ENCODE peak calls at places on chromosomes 13 and 19, in nine cellular contexts. F is adipocyte; L is GM18507; N is CD4-positive, CD25-positive, alpha-beta regulatory T cell; X is activated naive CD4-positive, alpha-beta T cell; D is aorta; H is ELR; Z is activated T-helper 2 cell treated with anti-CD3 and anti-CD28 coated beads, Interferon-gamma antibody, Interleukin-2, Interleukin-4, amounts not matched to agents 10 μg/mL and 5 μg/mL and 100 μg/mL, durations not matched to agents 14 hours and 24 hours and 36 hours; C is BE2C. O is an unnamed sample.
A peak's percentile ranks its signal among the peaks of the same experiment; 100 is the strongest.

GRCh38 chr13:37656247-37656940 is 57.8 kb upstream of the POSTN start:
- DNase-seq in L (no peak), H (peak; percentile 98), Z (no peak), X (no peak), F (peak; percentile 80), D (no peak), N (no peak), C (no peak), O (no peak)

GRCh38 chr13:51802601-51803000 is 1.4 kb downstream of the DHRS12 start:
- DNase-seq in F (no peak), N (no peak), Z (no peak), D (no peak), L (no peak), X (no peak), H (no peak), C (no peak), O (no peak)

GRCh38 chr13:51212808-51213728 is 9.1 kb upstream of the FAM124A start:
- DNase-seq in D (no peak), F (no peak), X (no peak), N (no peak), Z (no peak), C (no peak), H (no peak), L (no peak), O (no peak)

GRCh38 chr13:85031771-85032170 is 767.4 kb downstream of the SLITRK6 start:
- DNase-seq in X (no peak), F (no peak), Z (no peak), N (no peak), D (no peak), H (no peak), L (no peak), C (no peak), O (no peak)

GRCh38 chr19:18543814-18544475 is 572 bp upstream of the FKBP8 start:
- DNase-seq in F (peak; percentile 57), H (peak; percentile 82), L (peak; percentile 69), C (peak; percentile 63), Z (peak; percentile 80), X (no peak), D (no peak), N (peak; percentile 62), O (peak; percentile 81)

GRCh38 chr19:17775245-17775927 is 19.6 kb upstream of the B3GNT3 start:
- DNase-seq in X (no peak), F (peak; percentile 57), N (no peak), D (no peak), Z (no peak), L (no peak), H (peak; percentile 72), C (peak; percentile 80), O (no peak)

GRCh38 chr19:38031423-38031770 is 124.4 kb downstream of the SIPA1L3 start:
- DNase-seq in N (no peak), C (no peak), Z (no peak), F (no peak), L (no peak), H (peak; percentile 88), X (no peak), D (no peak), O (no peak)

GRCh38 chr19:41588497-41589209 is 12.7 kb downstream of the CEACAM21 start:
- DNase-seq in C (no peak), D (no peak), Z (no peak), L (no peak), F (peak; percentile 53), H (peak; percentile 31), X (no peak), N (no peak), O (no peak)

GRCh38 chr13:47039106-47039505 is 142.3 kb upstream of the HTR2A start:
- DNase-seq in L (no peak), X (no peak), F (peak; percentile 42), N (no peak), H (peak; percentile 91), D (no peak), C (no peak), Z (no peak), O (no peak)

GRCh38 chr13:30257433-30258099 is 49.8 kb downstream of the KATNAL1 start:
- DNase-seq in L (no peak), D (no peak), X (no peak), N (no peak), Z (no peak), C (no peak), F (no peak), H (no peak), O (no peak)

GRCh38 chr19:472005-472858 is 11.4 kb upstream of the SHC2 start:
- DNase-seq in N (no peak), C (no peak), H (peak; percentile 64), X (no peak), D (no peak), Z (no peak), L (no peak), F (no peak), O (no peak)

GRCh38 chr13:110819203-110820014 is 95.5 kb downstream of the ANKRD10 start:
- DNase-seq in D (peak; percentile 93), X (peak; percentile 59), H (peak; percentile 66), F (peak; percentile 86), Z (peak; percentile 58), C (peak; percentile 71), N (peak; percentile 59), L (peak; percentile 75), O (peak; percentile 61)

GRCh38 chr13:113762075-113762474 is 3.0 kb downstream of the TMEM255B start:
- DNase-seq in N (no peak), H (no peak), C (no peak), L (no peak), X (no peak), F (no peak), Z (no peak), D (no peak), O (no peak)

GRCh38 chr19:45828523-45828922 is 13.4 kb upstream of the RSPH6A start:
- DNase-seq in C (no peak), F (no peak), D (no peak), X (no peak), N (no peak), Z (no peak), H (no peak), L (no peak), O (no peak)

GRCh38 chr19:47663435-47663910 is 49.7 kb upstream of the EHD2 start:
- DNase-seq in H (peak; percentile 85), F (peak; percentile 93), L (no peak), C (no peak), D (no peak), N (no peak), X (no peak), Z (no peak), O (no peak)

GRCh38 chr19:44575116-44575700 is 38.2 kb upstream of the IGSF23 start:
- DNase-seq in X (no peak), L (no peak), D (no peak), H (peak; percentile 47), F (no peak), Z (no peak), N (no peak), C (no peak), O (no peak)

GRCh38 chr13:48804836-48805601 is 151.3 kb downstream of the CYSLTR2 start:
- DNase-seq in X (no peak), F (no peak), L (no peak), C (no peak), H (peak; percentile 44), N (no peak), Z (no peak), D (no peak), O (peak; percentile 18)

GRCh38 chr19:9075064-9075964 is 11.5 kb upstream of the OR1M1 start:
- DNase-seq in F (peak; percentile 65), X (no peak), N (no peak), H (peak; percentile 96), C (peak; percentile 54), D (peak; percentile 88), L (no peak), Z (no peak), O (no peak)

GRCh38 chr19:32241957-32242710 is 103.3 kb upstream of the ZNF507 start:
- DNase-seq in C (no peak), L (no peak), F (no peak), Z (no peak), X (no peak), H (no peak), D (no peak), N (no peak), O (no peak)

GRCh38 chr19:48348039-48348438 is 15.7 kb downstream of the TMEM143 start:
- DNase-seq in N (no peak), H (no peak), Z (no peak), C (peak; percentile 36), L (no peak), X (no peak), D (no peak), F (no peak), O (no peak)

GRCh38 chr19:10682397-10683063 is 18.7 kb upstream of the QTRT1 start:
- DNase-seq in D (no peak), N (no peak), X (no peak), F (no peak), L (no peak), H (no peak), Z (no peak), C (no peak), O (no peak)

GRCh38 chr13:113663934-113664333 is 3.1 kb upstream of the GRK1 start:
- DNase-seq in L (no peak), N (no peak), F (no peak), Z (no peak), X (no peak), H (no peak), D (peak; percentile 65), C (peak; percentile 12), O (no peak)

GRCh38 chr19:39438270-39438934 is 2.7 kb upstream of the RPS16 start:
- DNase-seq in X (no peak), D (no peak), F (peak; percentile 35), Z (no peak), L (no peak), N (no peak), C (no peak), H (peak; percentile 70), O (no peak)

GRCh38 chr13:24670927-24671326 is 9.3 kb upstream of the ATP12A start:
- DNase-seq in L (no peak), Z (no peak), H (peak; percentile 64), N (no peak), F (peak; percentile 53), D (no peak), X (no peak), C (no peak), O (no peak)

GRCh38 chr13:109314101-109314500 is 472.3 kb downstream of the IRS2 start:
- DNase-seq in F (no peak), Z (no peak), L (no peak), C (no peak), H (no peak), X (no peak), N (no peak), D (no peak), O (no peak)

GRCh38 chr13:77516342-77516789 is 19.1 kb upstream of the SCEL start:
- DNase-seq in N (no peak), C (peak; percentile 41), D (no peak), L (no peak), H (peak; percentile 85), X (no peak), Z (no peak), F (peak; percentile 36), O (no peak)

GRCh38 chr19:40025938-40026596 is 29.2 kb downstream of the ZNF546 start:
- DNase-seq in L (no peak), H (no peak), N (no peak), D (no peak), X (no peak), F (no peak), Z (no peak), C (no peak), O (no peak)

GRCh38 chr13:45219938-45220375 is 19.1 kb upstream of the KCTD4 start:
- DNase-seq in F (peak; percentile 47), N (no peak), H (peak; percentile 96), L (no peak), C (no peak), D (no peak), X (no peak), Z (no peak), O (no peak)

GRCh38 chr13:66076417-66076816 is 1153.7 kb downstream of the PCDH9 start:
- DNase-seq in Z (no peak), H (peak; percentile 75), N (no peak), D (no peak), C (no peak), L (no peak), F (no peak), X (no peak), O (no peak)

GRCh38 chr19:1140673-1141072 is 33.4 kb downstream of the SBNO2 start:
- DNase-seq in N (no peak), C (no peak), X (no peak), D (no peak), H (no peak), Z (no peak), L (no peak), F (no peak), O (no peak)

GRCh38 chr19:48818234-48818823 is 7.5 kb upstream of the BCAT2 start:
- DNase-seq in Z (no peak), H (no peak), F (no peak), D (no peak), N (no peak), C (no peak), X (no peak), L (no peak), O (no peak)

O was measured in T-helper 2 cell treated with Interferon-gamma antibody and Interleukin-4, amounts not matched to agents 5 μg/mL and 100 μg/mL, for 36 hours.